ENCODE peak calls at places on chromosomes 5 and 9, in four cellular contexts. C, X, A and H are unnamed samples.

GRCh38 chr9:129069128-129069824 is 11.6 kb upstream of the DOLPP1 start:
- DNase-seq in A (peak; percentile 93), X (no peak), C (no peak), H (no peak)

GRCh38 chr9:2227468-2227867 is 212.3 kb downstream of the SMARCA2 start:
- DNase-seq in X (no peak), A (no peak), C (no peak), H (no peak)

GRCh38 chr5:116291271-116291670 is 206.4 kb downstream of the COMMD10 start:
- DNase-seq in X (no peak), C (no peak), A (no peak), H (no peak)

GRCh38 chr5:31361906-31362900 is 168.7 kb downstream of the CDH6 start:
- DNase-seq in A (no peak), C (no peak), X (no peak), H (no peak)

GRCh38 chr9:87594218-87594617 is 96.6 kb downstream of the DAPK1 start:
- DNase-seq in A (no peak), C (no peak), X (no peak), H (no peak)

GRCh38 chr5:9564752-9565151 is 18.9 kb upstream of the SEMA5A start:
- DNase-seq in A (no peak), C (no peak), X (no peak), H (no peak)

GRCh38 chr9:105760053-105760452 is 65.7 kb downstream of the TMEM38B start:
- DNase-seq in C (no peak), X (no peak), A (no peak), H (no peak)

GRCh38 chr9:6355728-6356127 is 27.6 kb downstream of the TPD52L3 start:
- DNase-seq in A (no peak), C (no peak), X (no peak), H (no peak)

GRCh38 chr9:21967707-21968106 is 26.5 kb downstream of the CDKN2A start:
- DNase-seq in A (no peak), C (no peak), X (no peak), H (no peak)

GRCh38 chr9:72476617-72477375 is 44.6 kb upstream of the TMC1 start:
- DNase-seq in A (peak; percentile 34), X (no peak), C (peak; percentile 64), H (peak; percentile 63)

GRCh38 chr5:54944364-54944763 is 41.0 kb downstream of the ESM1 start:
- DNase-seq in C (peak; percentile 22), X (no peak), A (peak; percentile 22), H (no peak)

GRCh38 chr5:123705741-123706140 is 193.8 kb downstream of the CSNK1G3 start:
- DNase-seq in A (no peak), C (no peak), X (no peak), H (no peak)

GRCh38 chr5:131459216-131459615 is 175.8 kb downstream of the RAPGEF6 start:
- DNase-seq in C (no peak), A (no peak), X (no peak), H (no peak)

GRCh38 chr5:98905857-98906688 is 22.7 kb downstream of the CHD1 start:
- DNase-seq in X (no peak), C (no peak), A (peak; percentile 15), H (peak; percentile 44)

GRCh38 chr9:128553695-128554094 is 1.3 kb downstream of the SPTAN1 start:
- DNase-seq in X (no peak), C (no peak), A (no peak), H (no peak)

GRCh38 chr9:127937383-127938297 is at the start of gene DPM2:
- DNase-seq in C (peak; percentile 93), A (peak; percentile 90), X (peak; percentile 84), H (peak; percentile 73)

GRCh38 chr5:54834121-54834842 is 151.1 kb downstream of the ESM1 start:
- DNase-seq in C (no peak), X (no peak), A (no peak), H (no peak)

GRCh38 chr9:97997330-97998276 is 14.5 kb downstream of the ANP32B start:
- DNase-seq in A (no peak), X (no peak), C (no peak), H (no peak)

GRCh38 chr5:54159837-54160215 is 150.5 kb downstream of the ARL15 start:
- DNase-seq in A (no peak), C (no peak), X (no peak), H (no peak)

GRCh38 chr9:129006328-129007034 is 21.6 kb downstream of the SH3GLB2 start:
- DNase-seq in X (peak; percentile 80), C (peak; percentile 82), A (peak; percentile 83), H (peak; percentile 67)

GRCh38 chr5:122330881-122331280 is 18.8 kb downstream of the SNCAIP start:
- DNase-seq in A (no peak), C (no peak), X (no peak), H (no peak)

GRCh38 chr5:143245929-143246561 is 157.4 kb downstream of the NR3C1 start:
- DNase-seq in C (peak; percentile 96), X (no peak), A (peak; percentile 87), H (peak; percentile 64)

GRCh38 chr9:137189297-137190295 is 1.1 kb downstream of the SSNA1 start:
- DNase-seq in X (no peak), A (no peak), C (no peak), H (no peak)

GRCh38 chr5:80711216-80711615 is 56.4 kb upstream of the DHFR start:
- DNase-seq in X (no peak), C (no peak), A (no peak), H (no peak)

GRCh38 chr5:177447611-177448243 is 1.1 kb downstream of the PRR7 start:
- DNase-seq in X (peak; percentile 62), C (peak; percentile 88), A (no peak), H (peak; percentile 91)

GRCh38 chr9:4020038-4020746 is 279.7 kb downstream of the GLIS3 start:
- DNase-seq in A (no peak), X (no peak), C (no peak), H (no peak)

GRCh38 chr5:129459485-129460120 is 495 bp upstream of the ADAMTS19 start:
- DNase-seq in X (peak; percentile 72), A (no peak), C (no peak), H (no peak)

GRCh38 chr5:32501623-32502022 is 57.1 kb upstream of the ZFR start:
- DNase-seq in X (no peak), C (no peak), A (no peak), H (no peak)

GRCh38 chr5:110900829-110901228 is 162.0 kb downstream of the SLC25A46 start:
- DNase-seq in C (no peak), A (no peak), X (no peak), H (no peak)

GRCh38 chr5:132289097-132289496 is 5.1 kb upstream of the SLC22A4 start:
- DNase-seq in X (no peak), C (no peak), A (no peak), H (no peak)

GRCh38 chr5:114369680-114370417 is 8.0 kb downstream of the KCNN2 start:
- DNase-seq in C (no peak), A (no peak), X (no peak), H (no peak)

GRCh38 chr5:68875351-68875750 is 218.5 kb upstream of the SLC30A5 start:
- DNase-seq in A (no peak), C (no peak), X (no peak), H (no peak)

GRCh38 chr5:151772868-151773561 is 1.3 kb downstream of the G3BP1 start:
- DNase-seq in X (no peak), A (no peak), C (no peak), H (no peak)

GRCh38 chr9:70475211-70475610 is 60.8 kb upstream of the KLF9 start:
- DNase-seq in X (no peak), A (no peak), C (no peak), H (no peak)

GRCh38 chr9:80156725-80157124 is 585.0 kb downstream of the TLE4 start:
- DNase-seq in X (no peak), C (no peak), A (no peak), H (no peak)

GRCh38 chr5:109161914-109162683 is 247.7 kb downstream of the PJA2 start:
- DNase-seq in X (no peak), C (no peak), A (no peak), H (no peak)

GRCh38 chr5:115262066-115262404 is 642 bp downstream of the PGGT1B start:
- DNase-seq in A (peak; percentile 26), X (no peak), C (peak; percentile 10), H (peak; percentile 4)

GRCh38 chr9:128120741-128121465 is 6.6 kb downstream of the PTGES2 start:
- DNase-seq in A (no peak), C (no peak), X (no peak), H (no peak)

GRCh38 chr9:74645007-74645639 is 148.0 kb downstream of the RORB start:
- DNase-seq in A (peak; percentile 4), C (no peak), X (no peak), H (peak; percentile 18)
- TF ChIP-seq MAX in A (no peak), C (no peak), X (no peak), H (no peak)

GRCh38 chr5:53024535-53024934 is 35.4 kb downstream of the ITGA2 start:
- DNase-seq in C (no peak), X (no peak), A (no peak), H (no peak)

GRCh38 chr5:53023969-53024368 is 34.8 kb downstream of the ITGA2 start:
- DNase-seq in X (no peak), A (no peak), C (no peak), H (no peak)

GRCh38 chr5:53019320-53019719 is 30.2 kb downstream of the ITGA2 start:
- DNase-seq in A (peak; percentile 27), X (no peak), C (peak; percentile 56), H (peak; percentile 86)

GRCh38 chr5:53025506-53025905 is 36.4 kb downstream of the ITGA2 start:
- DNase-seq in C (no peak), A (no peak), X (no peak), H (peak; percentile 59)

DNA sequence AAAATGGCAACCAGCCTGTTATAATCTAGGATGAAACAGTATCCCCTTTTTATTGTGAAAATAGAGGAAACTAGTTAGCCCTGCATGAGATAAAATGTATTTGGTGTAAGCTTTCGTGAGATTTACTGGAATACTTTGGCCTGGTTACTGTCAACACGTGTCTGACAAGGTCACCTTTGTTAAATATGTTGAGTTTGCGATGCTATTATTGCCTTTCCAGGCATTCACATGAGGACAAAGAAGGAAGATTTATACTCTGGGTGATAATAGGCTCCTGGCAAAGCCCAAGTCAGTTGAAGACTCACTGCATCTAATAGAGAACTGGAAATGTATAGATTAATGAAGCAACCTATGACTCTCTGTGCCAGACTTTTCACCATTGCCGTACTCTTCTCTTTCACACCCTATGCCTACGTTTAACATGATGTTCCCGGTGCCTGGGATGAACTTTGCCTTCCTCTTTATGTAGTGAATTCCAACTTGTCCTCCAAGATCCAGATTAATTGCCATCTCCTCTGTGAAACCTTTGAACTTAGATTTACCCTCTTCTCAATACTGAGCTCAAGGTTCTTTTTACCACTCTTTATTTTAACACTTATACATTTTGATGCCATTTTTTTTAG is 33.8 kb downstream of the ITGA2 start:
- DNase-seq in C (no peak), X (no peak), A (no peak), H (no peak)
- TF ChIP-seq NR3C1 in C (no peak), X (no peak), A (no peak), H (no peak)

GRCh38 chr9:90054810-90055209 is 450.0 kb downstream of the GADD45G start:
- DNase-seq in A (no peak), X (no peak), C (no peak), H (no peak)
- TF ChIP-seq MAX in A (no peak), X (no peak), C (no peak), H (no peak)

GRCh38 chr5:170861855-170862766 is at the start of gene RANBP17:
- DNase-seq in A (no peak), C (peak; percentile 71), X (peak; percentile 88), H (no peak)
- TF ChIP-seq NR3C1 in A (no peak), C (no peak), X (no peak), H (no peak)

GRCh38 chr5:138960145-138960692 is 85.1 kb upstream of the LRRTM2 start:
- DNase-seq in A (no peak), X (no peak), C (no peak), H (no peak)
- TF ChIP-seq MAX in A (no peak), X (no peak), C (no peak), H (no peak)

GRCh38 chr5:60541980-60542379 is 158.0 kb downstream of the DEPDC1B start:
- DNase-seq in A (no peak), C (no peak), X (no peak), H (peak; percentile 89)
- TF ChIP-seq NR3C1 in A (no peak), C (no peak), X (no peak), H (no peak)